ENCODE peak calls at places on chromosomes 12 and 14, in six cellular contexts. C is A549, D is IMR-90, E is HepG2, Y is GM12878, M is K562. O is an unnamed sample.

GRCh38 chr12:138898-139534 is 72.4 kb downstream of the IQSEC3 start:
- DNase-seq in C (no peak), D (peak; percentile 29), E (no peak), Y (no peak), M (no peak), O (no peak)

GRCh38 chr12:13187399-13187798 is 9.1 kb upstream of the EMP1 start:
- DNase-seq in C (peak; percentile 65), D (peak; percentile 88), E (no peak), Y (no peak), M (no peak), O (no peak)

GRCh38 chr14:78356406-78356805 is 186.2 kb downstream of the NRXN3 start:
- DNase-seq in C (no peak), D (no peak), E (no peak), Y (no peak), M (no peak), O (no peak)

GRCh38 chr12:24349051-24349780 is 399.7 kb upstream of the SOX5 start:
- DNase-seq in C (no peak), D (no peak), E (no peak), Y (no peak), M (no peak), O (no peak)

GRCh38 chr14:58864751-58865519 is 227.2 kb downstream of the DACT1 start:
- DNase-seq in C (no peak), D (peak; percentile 82), E (no peak), Y (no peak), M (no peak), O (no peak)

GRCh38 chr14:20503905-20504304 is 1.4 kb upstream of the RNASE10 start:
- DNase-seq in C (no peak), D (no peak), E (no peak), Y (no peak), M (no peak), O (no peak)

GRCh38 chr12:26090853-26091510 is 33.9 kb downstream of the BHLHE41 start:
- DNase-seq in C (no peak), D (peak; percentile 12), E (peak; percentile 7), Y (no peak), M (no peak), O (no peak)

GRCh38 chr12:26787125-26787495 is 45.9 kb downstream of the ITPR2 start:
- DNase-seq in C (no peak), D (peak; percentile 83), E (no peak), Y (no peak), M (no peak), O (no peak)

GRCh38 chr14:100536721-100537700 is 50.2 kb downstream of the BEGAIN start:
- DNase-seq in C (no peak), D (no peak), E (no peak), Y (no peak), M (no peak), O (no peak)

GRCh38 chr12:104358353-104359003 is 54.9 kb downstream of the EID3 start:
- DNase-seq in C (peak; percentile 82), D (peak; percentile 61), E (peak; percentile 41), Y (peak; percentile 44), M (peak; percentile 67), O (peak; percentile 71)

GRCh38 chr12:6284273-6284672 is 26.2 kb upstream of the PLEKHG6 start:
- DNase-seq in C (no peak), D (no peak), E (no peak), Y (no peak), M (no peak), O (no peak)

GRCh38 chr12:50070314-50071060 is 13.1 kb downstream of the ASIC1 start:
- DNase-seq in C (peak; percentile 88), D (peak; percentile 84), E (peak; percentile 53), Y (no peak), M (peak; percentile 84), O (peak; percentile 80)

GRCh38 chr12:57212701-57213067 is 3.9 kb upstream of the NXPH4 start:
- DNase-seq in C (no peak), D (no peak), E (no peak), Y (no peak), M (no peak), O (no peak)

DNA sequence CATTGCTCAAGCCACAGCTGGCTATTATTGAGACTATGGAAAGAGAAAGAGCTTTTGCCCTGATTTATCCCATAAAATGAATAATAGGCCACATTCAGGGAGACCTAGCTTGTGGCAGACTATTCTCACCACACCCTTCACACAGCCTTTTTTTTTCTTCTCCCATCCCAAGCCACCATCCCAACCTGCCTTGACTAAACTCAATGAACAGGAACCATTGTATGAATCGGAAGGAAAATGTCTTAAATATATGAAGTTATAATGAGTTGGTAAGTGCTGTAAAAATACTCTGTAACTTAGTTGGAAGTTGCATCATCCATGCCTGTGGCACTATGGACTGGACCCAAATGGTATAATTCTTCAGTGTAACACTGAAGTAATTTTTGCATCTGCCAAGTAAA is 338.4 kb downstream of the RAD51B start:
- DNase-seq in C (no peak), D (peak; percentile 41), E (no peak), Y (no peak), M (no peak), O (no peak)
- TF ChIP-seq BHLHE40 in C (no peak), D (no peak), E (no peak), Y (no peak), M (no peak), O (no peak)

GRCh38 chr12:75917083-75917482 is 114.5 kb downstream of the PHLDA1 start:
- DNase-seq in C (no peak), D (no peak), E (no peak), Y (peak; percentile 17), M (no peak), O (no peak)

GRCh38 chr12:75917704-75918103 is 113.9 kb downstream of the PHLDA1 start:
- DNase-seq in C (no peak), D (no peak), E (no peak), Y (no peak), M (no peak), O (no peak)

GRCh38 chr12:75909714-75910451 is 121.7 kb downstream of the PHLDA1 start:
- DNase-seq in C (no peak), D (no peak), E (peak; percentile 29), Y (no peak), M (no peak), O (no peak)

GRCh38 chr12:75910452-75910722 is 121.2 kb downstream of the PHLDA1 start:
- DNase-seq in C (no peak), D (no peak), E (no peak), Y (no peak), M (no peak), O (no peak)

DNA sequence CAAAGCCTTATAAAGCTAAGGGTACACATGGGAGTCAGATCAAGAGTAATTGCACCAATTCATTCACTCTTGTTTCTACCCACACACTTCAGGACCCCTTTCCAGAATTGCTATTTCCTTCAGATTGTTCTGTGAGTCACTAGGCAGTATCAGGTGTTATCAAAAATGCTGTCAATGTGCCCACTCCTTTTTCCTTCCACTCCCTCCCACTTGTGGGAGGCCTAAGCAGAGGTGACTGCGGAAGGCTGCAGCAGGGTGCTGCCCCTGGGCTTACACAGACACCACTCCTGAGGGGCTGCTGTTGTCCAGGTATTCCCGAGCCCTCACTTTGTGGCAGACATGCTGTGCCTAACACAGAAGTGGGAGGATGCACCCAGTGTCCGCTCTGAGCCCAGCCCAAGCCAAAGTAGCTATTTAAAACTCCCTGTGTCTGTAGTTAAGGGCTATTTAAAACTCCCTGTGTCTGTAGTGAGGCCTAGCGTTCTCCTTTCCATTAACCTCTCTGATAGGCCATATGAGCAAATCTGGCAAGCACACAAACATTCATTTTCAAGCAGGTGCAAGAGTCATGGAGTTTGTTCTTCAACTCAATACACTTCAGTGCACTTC is 118.0 kb downstream of the PHLDA1 start:
- DNase-seq in C (no peak), D (no peak), E (no peak), Y (no peak), M (no peak), O (no peak)
- TF ChIP-seq BHLHE40 in C (no peak), D (no peak), E (no peak), Y (no peak), M (no peak), O (no peak)

DNA sequence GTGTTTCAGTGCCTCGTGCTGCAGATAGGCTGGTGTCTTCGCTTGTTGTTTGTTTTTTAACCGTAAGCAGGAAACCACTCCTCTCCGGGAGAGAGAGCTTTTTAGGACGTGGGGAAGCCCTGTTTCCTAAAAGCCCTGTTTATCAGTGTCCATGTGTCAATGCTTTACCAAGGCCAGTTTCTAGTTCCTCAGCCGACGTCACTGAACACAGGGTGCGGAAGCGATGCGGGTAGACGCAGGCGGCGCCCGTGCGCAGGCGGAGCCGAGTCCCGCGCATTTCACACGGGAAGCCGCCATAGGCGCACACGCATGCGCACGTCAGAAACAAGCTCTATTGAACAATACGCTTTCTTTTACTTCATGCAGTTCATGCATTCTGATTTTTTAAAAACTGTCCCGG is 79.8 kb downstream of the GLT1D1 start:
- DNase-seq in C (no peak), D (no peak), E (no peak), Y (no peak), M (peak; percentile 41), O (no peak)
- TF ChIP-seq BHLHE40 in C (no peak), D (no peak), E (no peak), Y (no peak), M (peak; percentile 51), O (no peak)

GRCh38 chr12:105738036-105738435 is 400.7 kb downstream of the NUAK1 start:
- DNase-seq in C (no peak), D (peak; percentile 55), E (no peak), Y (no peak), M (no peak), O (no peak)

GRCh38 chr12:105736498-105736897 is 402.3 kb downstream of the NUAK1 start:
- DNase-seq in C (no peak), D (no peak), E (no peak), Y (no peak), M (no peak), O (no peak)

GRCh38 chr12:105729372-105729771 is 398.9 kb downstream of the C12orf75 start:
- DNase-seq in C (no peak), D (no peak), E (no peak), Y (no peak), M (no peak), O (no peak)

GRCh38 chr12:105729931-105730330 is 399.4 kb downstream of the C12orf75 start:
- DNase-seq in C (no peak), D (no peak), E (no peak), Y (no peak), M (no peak), O (no peak)

GRCh38 chr12:105733579-105733978 is 403.1 kb downstream of the C12orf75 start:
- DNase-seq in C (no peak), D (no peak), E (no peak), Y (no peak), M (no peak), O (no peak)
- TF ChIP-seq BHLHE40 in C (no peak), D (no peak), E (no peak), Y (no peak), M (no peak), O (no peak)

O was measured in HEK293T.